ENCODE peak calls at places on chromosomes 11 and 22, in four cellular contexts. T, L, B and W are unnamed samples.

GRCh38 chr11:1267441-1268100 is 41.9 kb downstream of the TOLLIP start:
- DNase-seq in T (no peak), L (no peak), B (no peak), W (no peak)

GRCh38 chr22:19710020-19710768 is 4.1 kb upstream of the SEPTIN5 start:
- DNase-seq in T (no peak), L (no peak), B (peak; percentile 30), W (no peak)

GRCh38 chr11:45071232-45071631 is 75.2 kb upstream of the PRDM11 start:
- DNase-seq in T (no peak), L (no peak), B (no peak), W (no peak)

GRCh38 chr11:130042093-130042591 is 27.6 kb upstream of the APLP2 start:
- DNase-seq in T (no peak), L (no peak), B (no peak), W (no peak)

GRCh38 chr11:22521226-22521625 is 104.4 kb downstream of the FANCF start:
- DNase-seq in T (no peak), L (no peak), B (no peak), W (no peak)

GRCh38 chr22:22709719-22710445 is 65.5 kb downstream of the GGTLC2 start:
- DNase-seq in T (no peak), L (no peak), B (no peak), W (no peak)

GRCh38 chr11:95692526-95693270 is 96.9 kb downstream of the FAM76B start:
- DNase-seq in T (no peak), L (no peak), B (no peak), W (no peak)

GRCh38 chr22:36873614-36874308 is 13.0 kb downstream of the NCF4 start:
- DNase-seq in T (no peak), L (peak; percentile 56), B (no peak), W (peak; percentile 2)

GRCh38 chr11:22304337-22304961 is 33.7 kb upstream of the SLC17A6 start:
- DNase-seq in T (no peak), L (peak; percentile 62), B (no peak), W (no peak)

GRCh38 chr22:42692239-42693054 is 28.2 kb downstream of the A4GALT start:
- DNase-seq in T (no peak), L (no peak), B (no peak), W (no peak)

GRCh38 chr11:57235761-57236703 is 1.0 kb downstream of the APLNR start:
- DNase-seq in T (no peak), L (no peak), B (no peak), W (no peak)

GRCh38 chr11:66277475-66278391 is at the start of gene CNIH2:
- DNase-seq in T (no peak), L (peak; percentile 67), B (no peak), W (peak; percentile 40)

GRCh38 chr22:29309332-29310064 is 3.0 kb downstream of the GAS2L1 start:
- DNase-seq in T (no peak), L (peak; percentile 51), B (peak; percentile 62), W (no peak)

GRCh38 chr22:29311468-29312217 is 3.9 kb downstream of the RASL10A start:
- DNase-seq in T (no peak), L (no peak), B (peak; percentile 64), W (no peak)

GRCh38 chr22:29312218-29313125 is 3.0 kb downstream of the RASL10A start:
- DNase-seq in T (no peak), L (no peak), B (peak; percentile 54), W (no peak)

GRCh38 chr22:29310065-29310862 is 3.8 kb downstream of the GAS2L1 start:
- DNase-seq in T (no peak), L (no peak), B (peak; percentile 35), W (no peak)

DNA sequence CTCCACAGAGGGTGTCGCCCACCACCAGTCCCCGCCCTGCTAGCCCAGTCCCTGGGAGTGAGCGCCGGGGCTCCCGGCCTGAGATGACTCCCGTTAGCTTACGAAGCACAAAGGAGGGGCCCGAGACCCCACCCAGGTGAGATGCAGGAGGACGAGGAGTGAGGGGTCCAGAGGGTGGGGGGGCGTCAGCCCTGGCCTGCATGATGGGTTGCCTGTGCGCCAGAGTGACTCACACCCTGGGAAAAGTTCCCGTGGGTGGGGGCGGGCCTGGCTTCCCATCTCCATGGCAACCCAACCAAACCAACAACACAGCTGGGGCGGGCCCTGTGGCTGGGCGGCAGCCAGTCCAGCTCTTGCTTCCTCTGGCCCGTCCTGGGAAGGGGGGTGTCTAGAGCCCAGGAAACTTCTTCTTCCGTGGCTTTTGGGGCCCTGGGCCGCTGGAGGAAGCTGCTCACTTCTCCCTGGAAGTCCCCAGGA is 4.5 kb downstream of the GAS2L1 start:
- DNase-seq in T (no peak), L (no peak), B (peak; percentile 98), W (peak; percentile 83)
- H3K27ac ChIP-seq in T (no peak overlapping the region), L (no peak overlapping the region), B (peak overlapping the region; percentile 72), W (peak overlapping the region; percentile 77)

DNA sequence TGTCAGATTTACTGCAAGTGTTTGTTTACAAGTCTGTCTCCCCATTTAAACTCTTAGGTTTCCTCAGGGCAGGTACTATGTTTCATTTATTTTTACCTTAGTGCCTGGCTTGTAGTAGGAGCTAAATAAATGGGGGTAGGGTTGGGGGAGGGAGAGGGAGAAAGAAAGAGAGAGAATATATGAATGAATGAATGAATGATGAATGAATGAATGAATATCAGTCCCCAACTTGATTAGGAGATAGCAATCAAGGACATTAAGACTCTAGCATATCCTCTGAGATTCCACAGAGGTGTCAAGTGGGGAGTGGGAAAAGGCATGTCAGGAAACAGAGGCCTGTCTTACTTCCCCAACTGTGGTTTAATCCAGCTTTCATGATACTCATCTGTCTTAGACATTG is 83.2 kb downstream of the ME3 start:
- DNase-seq in T (no peak), L (no peak), B (no peak), W (no peak)
- H3K27ac ChIP-seq in T (no peak overlapping the region), L (peak overlapping the region; percentile 56), B (no peak overlapping the region), W (no peak overlapping the region)

DNA sequence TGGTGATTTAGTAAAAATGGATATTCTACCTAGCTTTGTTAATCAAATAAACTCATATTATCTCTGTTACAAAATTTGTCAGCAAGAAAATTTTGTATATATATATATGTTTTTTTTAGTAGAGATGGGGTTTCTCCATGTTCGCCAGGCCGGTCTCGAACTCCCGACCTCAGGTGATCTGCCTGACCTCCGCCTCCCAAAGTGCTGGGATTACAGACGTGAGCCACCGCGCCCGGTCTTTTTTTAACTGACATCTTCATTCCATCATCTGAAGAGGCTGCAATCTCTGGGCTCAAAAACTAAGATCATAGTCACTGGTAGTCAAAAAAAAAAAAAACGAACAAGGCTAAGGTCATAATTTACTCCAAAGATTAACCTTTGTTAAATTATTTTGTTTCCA is 5.3 kb upstream of the KLHDC7B start:
- DNase-seq in T (no peak), L (no peak), B (peak; percentile 41), W (no peak)
- H3K27ac ChIP-seq in T (peak overlapping the region; percentile 99), L (no peak overlapping the region), B (no peak overlapping the region), W (no peak overlapping the region)

GRCh38 chr11:69076129-69076791 is 27.5 kb downstream of the TPCN2 start:
- DNase-seq in T (no peak), L (no peak), B (no peak), W (no peak)
- H3K27ac ChIP-seq in T (no peak overlapping the region), L (no peak overlapping the region), B (no peak overlapping the region), W (peak overlapping the region; percentile 79)